ENCODE peak calls at places on chromosomes 16 and 17, in seven cellular contexts. C, T, Q, L, J, G and Z are unnamed samples.

GRCh38 chr16:59988591-59988990 is 1254.5 kb upstream of the GOT2 start:
- DNase-seq in L (no peak), J (no peak), C (no peak), Q (no peak), G (no peak), T (no peak), Z (no peak)

GRCh38 chr16:84874983-84875382 is 55.2 kb downstream of the CRISPLD2 start:
- DNase-seq in T (no peak), C (no peak), L (no peak), G (no peak), J (no peak), Q (no peak), Z (no peak)

GRCh38 chr17:11645426-11645825 is 47.2 kb downstream of the DNAH9 start:
- DNase-seq in L (no peak), T (no peak), Q (no peak), J (no peak), C (no peak), G (no peak), Z (no peak)

GRCh38 chr17:78939615-78940014 is 14.4 kb upstream of the TIMP2 start:
- DNase-seq in L (no peak), T (no peak), G (peak; percentile 34), J (no peak), C (no peak), Q (no peak), Z (no peak)

GRCh38 chr16:53732296-53732929 is 28.5 kb downstream of the FTO start:
- DNase-seq in Q (no peak), C (no peak), G (peak; percentile 61), T (no peak), J (no peak), L (no peak), Z (no peak)

GRCh38 chr16:5438591-5438990 is 341.0 kb upstream of the EEF2KMT start:
- DNase-seq in L (no peak), T (no peak), C (no peak), G (no peak), Q (no peak), J (no peak), Z (no peak)

GRCh38 chr16:31071861-31072260 is 2.2 kb downstream of the ZNF668 start:
- DNase-seq in Q (no peak), J (no peak), C (no peak), G (no peak), L (no peak), T (peak; percentile 28), Z (no peak)

GRCh38 chr17:38333635-38334295 is 10.0 kb downstream of the GPR179 start:
- DNase-seq in C (peak; percentile 91), L (no peak), J (no peak), T (peak; percentile 83), Q (no peak), G (peak; percentile 78), Z (peak; percentile 79)

GRCh38 chr17:46963571-46963970 is 15.5 kb downstream of the RPRML start:
- DNase-seq in Q (no peak), L (no peak), G (no peak), J (no peak), T (no peak), C (no peak), Z (no peak)

GRCh38 chr17:77182773-77183172 is 42.0 kb downstream of the SEC14L1 start:
- DNase-seq in T (no peak), C (no peak), Q (no peak), L (no peak), G (no peak), J (no peak), Z (no peak)

GRCh38 chr16:88703486-88704309 is 2.5 kb downstream of the RNF166 start:
- DNase-seq in C (no peak), G (no peak), L (peak; percentile 65), Q (no peak), J (peak; percentile 55), T (no peak), Z (no peak)

GRCh38 chr17:66411498-66411897 is 109.1 kb downstream of the PRKCA start:
- DNase-seq in G (no peak), L (no peak), Q (no peak), J (no peak), T (no peak), C (no peak), Z (no peak)

GRCh38 chr16:46822270-46822669 is 8.7 kb downstream of the C16orf87 start:
- DNase-seq in Q (no peak), J (no peak), L (no peak), C (no peak), G (no peak), T (no peak), Z (no peak)

GRCh38 chr16:56337131-56337857 is 88.1 kb downstream of the AMFR start:
- DNase-seq in T (no peak), C (no peak), G (no peak), Q (no peak), J (no peak), L (no peak), Z (peak; percentile 60)

GRCh38 chr16:84839054-84839453 is 19.3 kb downstream of the CRISPLD2 start:
- DNase-seq in G (peak; percentile 29), L (no peak), J (no peak), Q (no peak), C (no peak), T (no peak), Z (no peak)

GRCh38 chr16:10080031-10080772 is 102.0 kb downstream of the GRIN2A start:
- DNase-seq in Q (peak; percentile 62), L (no peak), C (no peak), G (peak; percentile 24), T (no peak), J (peak; percentile 50), Z (no peak)

GRCh38 chr17:42682400-42683384 is at the start of gene CNTNAP1:
- DNase-seq in Q (peak; percentile 75), T (peak; percentile 89), G (peak; percentile 90), L (no peak), C (peak; percentile 83), J (peak; percentile 53), Z (peak; percentile 79)
- H3K4me1 ChIP-seq in Q (peaks cover 60% of the 10 kb centered on the region), T (peaks cover 28% of the 10 kb centered on the region), G (peaks cover 39% of the 10 kb centered on the region), L (peaks cover 30% of the 10 kb centered on the region), C (peaks cover 28% of the 10 kb centered on the region), J (peaks cover 67% of the 10 kb centered on the region), Z (peaks cover under 1% of the 10 kb centered on the region)

GRCh38 chr16:81639348-81639747 is 139.7 kb upstream of the PLCG2 start:
- DNase-seq in L (no peak), Q (no peak), T (no peak), J (no peak), C (no peak), G (no peak), Z (no peak)

GRCh38 chr16:81637336-81638235 is 141.5 kb upstream of the PLCG2 start:
- DNase-seq in G (no peak), C (no peak), T (no peak), Q (no peak), J (no peak), L (no peak), Z (no peak)

GRCh38 chr16:81639931-81640680 is 139.0 kb upstream of the PLCG2 start:
- DNase-seq in L (no peak), J (no peak), T (no peak), Q (no peak), C (no peak), G (no peak), Z (no peak)

GRCh38 chr16:81636298-81636960 is 142.7 kb upstream of the PLCG2 start:
- DNase-seq in L (no peak), Q (no peak), J (no peak), G (no peak), T (no peak), C (no peak), Z (no peak)

GRCh38 chr16:81638286-81638945 is 140.7 kb upstream of the PLCG2 start:
- DNase-seq in J (no peak), L (no peak), Q (no peak), C (no peak), T (no peak), G (no peak), Z (no peak)
- H3K4me1 ChIP-seq in J (peaks cover 22% of the 10 kb centered on the region), L (peaks cover 5% of the 10 kb centered on the region), Q (peaks cover 10% of the 10 kb centered on the region), C (peaks cover 15% of the 10 kb centered on the region), T (peaks cover 63% of the 10 kb centered on the region), G (peaks cover 33% of the 10 kb centered on the region), Z (peaks cover 11% of the 10 kb centered on the region)

GRCh38 chr17:7476474-7476873 is 3.0 kb downstream of the ZBTB4 start:
- DNase-seq in L (no peak), Q (no peak), T (no peak), J (no peak), G (no peak), C (no peak), Z (no peak)

GRCh38 chr17:7478276-7479138 is 924 bp downstream of the ZBTB4 start:
- DNase-seq in J (peak; percentile 61), C (peak; percentile 72), G (peak; percentile 88), Q (no peak), L (peak; percentile 83), T (peak; percentile 58), Z (peak; percentile 29)

GRCh38 chr17:7476951-7477350 is 2.5 kb downstream of the ZBTB4 start:
- DNase-seq in L (no peak), J (no peak), C (no peak), G (no peak), T (no peak), Q (no peak), Z (no peak)

GRCh38 chr17:7479139-7479388 is 367 bp downstream of the ZBTB4 start:
- DNase-seq in T (no peak), J (no peak), Q (no peak), G (no peak), C (no peak), L (no peak), Z (no peak)

DNA sequence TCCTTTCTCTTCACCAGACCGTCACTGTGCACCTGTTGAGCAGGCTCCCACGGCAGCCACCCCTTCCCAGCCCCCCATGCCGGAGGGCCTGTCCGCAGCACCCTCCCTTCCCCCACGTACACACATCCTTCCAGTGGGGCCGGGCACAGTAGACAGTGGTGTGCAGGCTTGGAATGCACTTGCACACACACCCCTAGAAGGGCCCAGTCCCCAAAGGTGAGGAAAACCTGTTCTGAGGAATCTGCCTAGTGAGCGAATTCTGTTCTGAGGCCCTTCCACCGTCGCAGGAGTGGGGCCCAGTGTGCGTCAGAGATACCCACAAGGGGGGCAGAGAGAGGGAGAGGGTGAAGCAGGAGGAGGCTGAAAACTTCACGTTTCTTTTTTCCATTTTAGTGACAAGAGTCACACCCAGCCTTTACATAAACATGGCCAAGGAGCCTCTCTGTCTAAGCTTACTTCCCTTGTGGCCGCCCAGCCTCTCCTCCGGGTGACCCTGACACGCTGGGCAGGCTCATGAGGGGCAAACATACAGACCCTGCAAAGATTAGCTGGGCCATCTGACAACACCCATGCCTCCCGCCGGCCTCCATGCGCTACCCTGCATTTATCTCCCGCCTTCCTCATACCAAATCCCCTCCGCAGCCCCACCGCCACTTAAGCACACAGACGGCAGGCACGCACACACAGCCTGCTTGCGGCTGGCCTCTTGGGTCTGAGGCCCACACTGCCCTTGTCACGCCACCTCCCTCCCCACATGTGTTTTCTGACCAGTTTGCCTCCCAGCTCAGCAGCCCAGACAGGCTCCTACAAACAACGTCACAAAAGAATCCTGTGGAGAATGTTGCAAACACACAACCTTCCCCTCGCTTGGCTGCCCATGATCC is 1.8 kb downstream of the ZBTB4 start:
- DNase-seq in T (peak; percentile 71), G (peak; percentile 54), Q (peak; percentile 73), L (peak; percentile 81), J (no peak), C (peak; percentile 24), Z (no peak)
- H3K4me1 ChIP-seq in T (peaks cover 15% of the 10 kb centered on the region), G (peaks cover 25% of the 10 kb centered on the region), Q (peaks cover 62% of the 10 kb centered on the region), L (peaks cover 43% of the 10 kb centered on the region), J (peaks cover 94% of the 10 kb centered on the region), C (peaks cover 21% of the 10 kb centered on the region), Z (no peaks in the 10 kb centered on the region)

DNA sequence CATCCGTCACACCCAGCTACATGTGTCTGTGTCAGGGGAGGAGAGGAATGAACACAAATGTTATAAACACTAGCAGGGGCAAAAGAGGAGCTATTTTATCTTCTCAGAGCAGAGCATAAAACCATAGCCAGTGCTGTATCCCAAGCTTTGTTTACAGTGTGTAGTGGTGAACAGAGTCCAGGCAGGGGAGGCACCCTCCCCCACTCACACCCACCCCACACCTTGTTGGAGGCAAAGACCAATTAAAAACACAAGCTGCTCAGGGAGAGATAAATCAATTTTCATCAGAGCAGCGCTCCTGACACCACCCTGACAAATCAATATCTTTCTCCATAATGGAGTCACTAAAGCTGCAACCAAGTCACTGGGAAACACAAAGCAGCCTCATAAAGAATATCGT is 132.6 kb upstream of the CCL2 start:
- DNase-seq in Q (no peak), L (no peak), C (no peak), T (no peak), J (no peak), G (no peak), Z (no peak)
- H3K4me1 ChIP-seq in Q (no peaks in the 10 kb centered on the region), L (no peaks in the 10 kb centered on the region), C (no peaks in the 10 kb centered on the region), T (no peaks in the 10 kb centered on the region), J (no peaks in the 10 kb centered on the region), G (peaks cover 4% of the 10 kb centered on the region), Z (no peaks in the 10 kb centered on the region)